ENCODE peak calls at places on chromosomes 16 and 17, in ten cellular contexts. One of them, this sample, is unnamed.
A peak's percentile ranks its signal among the peaks of the same experiment; 100 is the strongest.

GRCh38 chr17:60599220-60599619 is 773 bp upstream of the PPM1D start:
- DNase-seq in EL: no peak
- DNase-seq in body of pancreas: no peak
- DNase-seq in IMR-90: no peak
- DNase-seq in GM12865: no peak
- DNase-seq in HT1080: no peak
- DNase-seq in COLO829: no peak
- DNase-seq in activated CD4-positive, alpha-beta T cell treated with anti-CD3 and anti-CD28 coated beads, Interleukin-2, amount 10 ng/mL, durations not matched to agents 7 days and 5 days: no peak
- DNase-seq in stimulated activated CD4-positive, alpha-beta T cell treated with anti-CD3 and anti-CD28 coated beads, TNF-alpha, amount 100 ng/mL, for 4 hours: no peak
- DNase-seq in neural progenitor cell: no peak
- DNase-seq in this sample: no peak

GRCh38 chr17:80770881-80771611 is 220.6 kb upstream of the CHMP6 start:
- DNase-seq in activated CD4-positive, alpha-beta T cell treated with anti-CD3 and anti-CD28 coated beads, Interleukin-2, amount 10 ng/mL, durations not matched to agents 7 days and 5 days: no peak
- DNase-seq in EL: no peak
- DNase-seq in GM12865: no peak
- DNase-seq in body of pancreas: no peak
- DNase-seq in HT1080: no peak
- DNase-seq in IMR-90: no peak
- DNase-seq in COLO829: no peak
- DNase-seq in neural progenitor cell: no peak
- DNase-seq in stimulated activated CD4-positive, alpha-beta T cell treated with anti-CD3 and anti-CD28 coated beads, TNF-alpha, amount 100 ng/mL, for 4 hours: no peak
- DNase-seq in this sample: no peak

GRCh38 chr17:8226536-8227237 is 16.3 kb upstream of the AURKB start:
- DNase-seq in neural progenitor cell: peak; percentile 94
- DNase-seq in HT1080: peak; percentile 93
- DNase-seq in body of pancreas: peak; percentile 68
- DNase-seq in COLO829: peak; percentile 75
- DNase-seq in IMR-90: peak; percentile 91
- DNase-seq in activated CD4-positive, alpha-beta T cell treated with anti-CD3 and anti-CD28 coated beads, Interleukin-2, amount 10 ng/mL, durations not matched to agents 7 days and 5 days: peak; percentile 42
- DNase-seq in EL: peak; percentile 95
- DNase-seq in stimulated activated CD4-positive, alpha-beta T cell treated with anti-CD3 and anti-CD28 coated beads, TNF-alpha, amount 100 ng/mL, for 4 hours: no peak
- DNase-seq in GM12865: peak; percentile 90
- DNase-seq in this sample: peak; percentile 97

GRCh38 chr17:54813896-54814295 is 86.8 kb upstream of the TOM1L1 start:
- DNase-seq in HT1080: no peak
- DNase-seq in neural progenitor cell: no peak
- DNase-seq in EL: no peak
- DNase-seq in GM12865: no peak
- DNase-seq in body of pancreas: no peak
- DNase-seq in stimulated activated CD4-positive, alpha-beta T cell treated with anti-CD3 and anti-CD28 coated beads, TNF-alpha, amount 100 ng/mL, for 4 hours: no peak
- DNase-seq in COLO829: no peak
- DNase-seq in IMR-90: no peak
- DNase-seq in activated CD4-positive, alpha-beta T cell treated with anti-CD3 and anti-CD28 coated beads, Interleukin-2, amount 10 ng/mL, durations not matched to agents 7 days and 5 days: no peak
- DNase-seq in this sample: no peak

GRCh38 chr17:3740611-3741073 is 16.9 kb downstream of the HASPIN start:
- DNase-seq in body of pancreas: no peak
- DNase-seq in IMR-90: no peak
- DNase-seq in GM12865: peak; percentile 77
- DNase-seq in activated CD4-positive, alpha-beta T cell treated with anti-CD3 and anti-CD28 coated beads, Interleukin-2, amount 10 ng/mL, durations not matched to agents 7 days and 5 days: peak; percentile 25
- DNase-seq in COLO829: no peak
- DNase-seq in stimulated activated CD4-positive, alpha-beta T cell treated with anti-CD3 and anti-CD28 coated beads, TNF-alpha, amount 100 ng/mL, for 4 hours: no peak
- DNase-seq in EL: no peak
- DNase-seq in HT1080: no peak
- DNase-seq in neural progenitor cell: no peak
- DNase-seq in this sample: no peak

GRCh38 chr16:16018705-16019104 is 69.3 kb downstream of the ABCC1 start:
- DNase-seq in IMR-90: no peak
- DNase-seq in neural progenitor cell: no peak
- DNase-seq in body of pancreas: no peak
- DNase-seq in activated CD4-positive, alpha-beta T cell treated with anti-CD3 and anti-CD28 coated beads, Interleukin-2, amount 10 ng/mL, durations not matched to agents 7 days and 5 days: no peak
- DNase-seq in stimulated activated CD4-positive, alpha-beta T cell treated with anti-CD3 and anti-CD28 coated beads, TNF-alpha, amount 100 ng/mL, for 4 hours: no peak
- DNase-seq in GM12865: no peak
- DNase-seq in COLO829: no peak
- DNase-seq in HT1080: no peak
- DNase-seq in EL: peak; percentile 29
- DNase-seq in this sample: peak; percentile 76

GRCh38 chr17:63601439-63602371 is 1.0 kb downstream of the TACO1 start:
- DNase-seq in IMR-90: peak; percentile 32
- DNase-seq in COLO829: no peak
- DNase-seq in HT1080: no peak
- DNase-seq in body of pancreas: no peak
- DNase-seq in GM12865: no peak
- DNase-seq in neural progenitor cell: peak; percentile 27
- DNase-seq in activated CD4-positive, alpha-beta T cell treated with anti-CD3 and anti-CD28 coated beads, Interleukin-2, amount 10 ng/mL, durations not matched to agents 7 days and 5 days: no peak
- DNase-seq in stimulated activated CD4-positive, alpha-beta T cell treated with anti-CD3 and anti-CD28 coated beads, TNF-alpha, amount 100 ng/mL, for 4 hours: no peak
- DNase-seq in EL: peak; percentile 9
- DNase-seq in this sample: peak; percentile 34

GRCh38 chr17:10103712-10104111 is 94.7 kb downstream of the GAS7 start:
- DNase-seq in IMR-90: no peak
- DNase-seq in neural progenitor cell: no peak
- DNase-seq in EL: no peak
- DNase-seq in activated CD4-positive, alpha-beta T cell treated with anti-CD3 and anti-CD28 coated beads, Interleukin-2, amount 10 ng/mL, durations not matched to agents 7 days and 5 days: no peak
- DNase-seq in GM12865: no peak
- DNase-seq in HT1080: no peak
- DNase-seq in COLO829: no peak
- DNase-seq in body of pancreas: no peak
- DNase-seq in stimulated activated CD4-positive, alpha-beta T cell treated with anti-CD3 and anti-CD28 coated beads, TNF-alpha, amount 100 ng/mL, for 4 hours: no peak
- DNase-seq in this sample: no peak

GRCh38 chr16:56988161-56988947 is 1.0 kb upstream of the NLRC5 start:
- DNase-seq in activated CD4-positive, alpha-beta T cell treated with anti-CD3 and anti-CD28 coated beads, Interleukin-2, amount 10 ng/mL, durations not matched to agents 7 days and 5 days: no peak
- DNase-seq in COLO829: no peak
- DNase-seq in IMR-90: peak; percentile 37
- DNase-seq in body of pancreas: no peak
- DNase-seq in GM12865: no peak
- DNase-seq in neural progenitor cell: no peak
- DNase-seq in EL: peak; percentile 44
- DNase-seq in HT1080: no peak
- DNase-seq in stimulated activated CD4-positive, alpha-beta T cell treated with anti-CD3 and anti-CD28 coated beads, TNF-alpha, amount 100 ng/mL, for 4 hours: no peak
- DNase-seq in this sample: peak; percentile 53

GRCh38 chr17:61875804-61876203 is 12.5 kb upstream of the BRIP1 start:
- DNase-seq in EL: no peak
- DNase-seq in neural progenitor cell: no peak
- DNase-seq in body of pancreas: no peak
- DNase-seq in COLO829: no peak
- DNase-seq in activated CD4-positive, alpha-beta T cell treated with anti-CD3 and anti-CD28 coated beads, Interleukin-2, amount 10 ng/mL, durations not matched to agents 7 days and 5 days: no peak
- DNase-seq in HT1080: no peak
- DNase-seq in stimulated activated CD4-positive, alpha-beta T cell treated with anti-CD3 and anti-CD28 coated beads, TNF-alpha, amount 100 ng/mL, for 4 hours: no peak
- DNase-seq in IMR-90: no peak
- DNase-seq in GM12865: no peak
- DNase-seq in this sample: no peak